ENCODE peak calls at places on chromosomes 11 and 22, in four cellular contexts. One of them, this sample, is unnamed.

GRCh38 chr11:122709042-122709760 is 53.7 kb downstream of the UBASH3B start:
- DNase-seq in H1: no peak
- DNase-seq in HepG2: no peak
- DNase-seq in GM12878: no peak
- DNase-seq in this sample: no peak

GRCh38 chr11:128341280-128341679 is 246.1 kb downstream of the ETS1 start:
- DNase-seq in H1: no peak
- DNase-seq in GM12878: no peak
- DNase-seq in HepG2: no peak
- DNase-seq in this sample: no peak

GRCh38 chr11:112871909-112872511 is 89.2 kb upstream of the NCAM1 start:
- DNase-seq in GM12878: no peak
- DNase-seq in H1: no peak
- DNase-seq in HepG2: no peak
- DNase-seq in this sample: no peak

GRCh38 chr11:103420593-103420992 is 311.4 kb downstream of the DYNC2H1 start:
- DNase-seq in H1: no peak
- DNase-seq in HepG2: no peak
- DNase-seq in GM12878: no peak
- DNase-seq in this sample: no peak

GRCh38 chr11:76667271-76667818 is 3.2 kb downstream of the LRRC32 start:
- DNase-seq in GM12878: no peak
- DNase-seq in HepG2: no peak
- DNase-seq in H1: no peak
- DNase-seq in this sample: no peak

GRCh38 chr22:25027552-25027951 is 75.0 kb downstream of the KIAA1671 start:
- DNase-seq in HepG2: no peak
- DNase-seq in H1: no peak
- DNase-seq in GM12878: no peak
- DNase-seq in this sample: no peak

GRCh38 chr22:28024422-28024888 is 105.4 kb upstream of the PITPNB start:
- DNase-seq in H1: no peak
- DNase-seq in GM12878: no peak
- DNase-seq in HepG2: no peak
- DNase-seq in this sample: no peak

GRCh38 chr11:126175261-126175885 is 36.1 kb downstream of the RPUSD4 start:
- DNase-seq in GM12878: no peak
- DNase-seq in HepG2: no peak
- DNase-seq in H1: no peak
- DNase-seq in this sample: no peak

GRCh38 chr11:77136074-77136473 is 8.0 kb downstream of the MYO7A start:
- DNase-seq in GM12878: no peak
- DNase-seq in HepG2: no peak
- DNase-seq in H1: no peak
- DNase-seq in this sample: no peak

GRCh38 chr11:15602779-15603178 is 488.1 kb downstream of the INSC start:
- DNase-seq in HepG2: no peak
- DNase-seq in GM12878: no peak
- DNase-seq in H1: no peak
- DNase-seq in this sample: no peak

GRCh38 chr11:92259861-92260260 is 35.2 kb downstream of the FAT3 start:
- DNase-seq in HepG2: no peak
- DNase-seq in GM12878: no peak
- DNase-seq in H1: no peak
- DNase-seq in this sample: no peak

GRCh38 chr22:20439928-20440575 is 2.4 kb upstream of the SCARF2 start:
- DNase-seq in GM12878: no peak
- DNase-seq in HepG2: no peak
- DNase-seq in H1: no peak
- DNase-seq in this sample: no peak

GRCh38 chr11:118623291-118623655 is 15.9 kb downstream of the PHLDB1 start:
- DNase-seq in GM12878: no peak
- DNase-seq in HepG2: peak; percentile 46
- DNase-seq in H1: no peak
- DNase-seq in this sample: no peak

GRCh38 chr22:24989541-24989951 is 37.0 kb downstream of the KIAA1671 start:
- DNase-seq in GM12878: no peak
- DNase-seq in H1: no peak
- DNase-seq in HepG2: no peak
- DNase-seq in this sample: no peak

GRCh38 chr11:67280791-67281551 is 8.1 kb upstream of the ANKRD13D start:
- DNase-seq in H1: no peak
- DNase-seq in HepG2: no peak
- DNase-seq in GM12878: no peak
- DNase-seq in this sample: no peak

GRCh38 chr22:22871536-22872278 is 15.9 kb upstream of the IGLL5 start:
- DNase-seq in GM12878: no peak
- DNase-seq in HepG2: no peak
- DNase-seq in H1: no peak
- DNase-seq in this sample: no peak

GRCh38 chr11:24142062-24142461 is 354.8 kb upstream of the LUZP2 start:
- DNase-seq in GM12878: no peak
- DNase-seq in HepG2: no peak
- DNase-seq in H1: no peak
- DNase-seq in this sample: no peak

GRCh38 chr11:116232364-116232801 is 540.4 kb downstream of the BUD13 start:
- DNase-seq in HepG2: no peak
- DNase-seq in GM12878: no peak
- DNase-seq in H1: no peak
- DNase-seq in this sample: no peak

GRCh38 chr11:115581871-115582639 is 77.8 kb upstream of the CADM1 start:
- DNase-seq in HepG2: no peak
- DNase-seq in GM12878: no peak
- DNase-seq in H1: peak; percentile 23
- DNase-seq in this sample: peak; percentile 33

GRCh38 chr11:2271327-2272240 is 1.2 kb upstream of the ASCL2 start:
- DNase-seq in H1: no peak
- DNase-seq in GM12878: no peak
- DNase-seq in HepG2: no peak
- DNase-seq in this sample: no peak

GRCh38 chr11:26710489-26710888 is 11.4 kb downstream of the SLC5A12 start:
- DNase-seq in GM12878: no peak
- DNase-seq in H1: no peak
- DNase-seq in HepG2: no peak
- DNase-seq in this sample: no peak

GRCh38 chr11:116132273-116132978 is 628.2 kb upstream of the CADM1 start:
- DNase-seq in HepG2: no peak
- DNase-seq in GM12878: no peak
- DNase-seq in H1: no peak
- DNase-seq in this sample: no peak

GRCh38 chr11:9260182-9261146 is 4.7 kb downstream of the DENND5A start:
- DNase-seq in H1: no peak
- DNase-seq in HepG2: no peak
- DNase-seq in GM12878: no peak
- DNase-seq in this sample: no peak

GRCh38 chr11:69213315-69213714 is 57.6 kb downstream of the SMIM38 start:
- DNase-seq in HepG2: no peak
- DNase-seq in H1: no peak
- DNase-seq in GM12878: peak; percentile 35
- DNase-seq in this sample: no peak

GRCh38 chr11:32382339-32383049 is 52.8 kb downstream of the WT1 start:
- DNase-seq in GM12878: no peak
- DNase-seq in H1: no peak
- DNase-seq in HepG2: no peak
- DNase-seq in this sample: no peak

GRCh38 chr11:118415739-118416068 is 14.3 kb downstream of the ATP5MG start:
- DNase-seq in H1: no peak
- DNase-seq in HepG2: no peak
- DNase-seq in GM12878: no peak
- DNase-seq in this sample: peak; percentile 88

GRCh38 chr11:126146454-126147192 is 64.8 kb downstream of the RPUSD4 start:
- DNase-seq in H1: no peak
- DNase-seq in HepG2: peak; percentile 84
- DNase-seq in GM12878: no peak
- DNase-seq in this sample: no peak

GRCh38 chr11:62687508-62688396 is 1.6 kb downstream of the LRRN4CL start:
- DNase-seq in H1: no peak
- DNase-seq in GM12878: no peak
- DNase-seq in HepG2: no peak
- DNase-seq in this sample: no peak

GRCh38 chr11:34890812-34891211 is 25.4 kb downstream of the APIP start:
- DNase-seq in H1: no peak
- DNase-seq in GM12878: no peak
- DNase-seq in HepG2: peak; percentile 59
- DNase-seq in this sample: no peak

GRCh38 chr11:92880391-92880790 is 89.1 kb upstream of the MTNR1B start:
- DNase-seq in HepG2: no peak
- DNase-seq in GM12878: no peak
- DNase-seq in H1: no peak
- DNase-seq in this sample: no peak

GRCh38 chr11:119696378-119697157 is 32.4 kb downstream of the NECTIN1 start:
- DNase-seq in GM12878: no peak
- DNase-seq in HepG2: no peak
- DNase-seq in H1: no peak
- DNase-seq in this sample: no peak

GRCh38 chr11:8808226-8808585 is 102.8 kb upstream of the AKIP1 start:
- DNase-seq in HepG2: no peak
- DNase-seq in GM12878: no peak
- DNase-seq in H1: no peak
- DNase-seq in this sample: no peak

GRCh38 chr11:62497132-62497915 is 49.3 kb downstream of the AHNAK start:
- DNase-seq in H1: no peak
- DNase-seq in GM12878: peak; percentile 13
- DNase-seq in HepG2: peak; percentile 86
- DNase-seq in this sample: no peak

GRCh38 chr11:64208796-64209562 is 2.5 kb downstream of the FERMT3 start:
- DNase-seq in GM12878: no peak
- DNase-seq in H1: no peak
- DNase-seq in HepG2: no peak
- DNase-seq in this sample: no peak

GRCh38 chr11:64206457-64207246 is at the start of gene FERMT3:
- DNase-seq in GM12878: peak; percentile 41
- DNase-seq in H1: no peak
- DNase-seq in HepG2: no peak
- DNase-seq in this sample: no peak

GRCh38 chr11:64209563-64209843 is 3.0 kb downstream of the FERMT3 start:
- DNase-seq in GM12878: no peak
- DNase-seq in H1: no peak
- DNase-seq in HepG2: no peak
- DNase-seq in this sample: no peak

GRCh38 chr11:64208086-64208795 is 1.7 kb downstream of the FERMT3 start:
- DNase-seq in GM12878: no peak
- DNase-seq in HepG2: no peak
- DNase-seq in H1: no peak
- DNase-seq in this sample: no peak

DNA sequence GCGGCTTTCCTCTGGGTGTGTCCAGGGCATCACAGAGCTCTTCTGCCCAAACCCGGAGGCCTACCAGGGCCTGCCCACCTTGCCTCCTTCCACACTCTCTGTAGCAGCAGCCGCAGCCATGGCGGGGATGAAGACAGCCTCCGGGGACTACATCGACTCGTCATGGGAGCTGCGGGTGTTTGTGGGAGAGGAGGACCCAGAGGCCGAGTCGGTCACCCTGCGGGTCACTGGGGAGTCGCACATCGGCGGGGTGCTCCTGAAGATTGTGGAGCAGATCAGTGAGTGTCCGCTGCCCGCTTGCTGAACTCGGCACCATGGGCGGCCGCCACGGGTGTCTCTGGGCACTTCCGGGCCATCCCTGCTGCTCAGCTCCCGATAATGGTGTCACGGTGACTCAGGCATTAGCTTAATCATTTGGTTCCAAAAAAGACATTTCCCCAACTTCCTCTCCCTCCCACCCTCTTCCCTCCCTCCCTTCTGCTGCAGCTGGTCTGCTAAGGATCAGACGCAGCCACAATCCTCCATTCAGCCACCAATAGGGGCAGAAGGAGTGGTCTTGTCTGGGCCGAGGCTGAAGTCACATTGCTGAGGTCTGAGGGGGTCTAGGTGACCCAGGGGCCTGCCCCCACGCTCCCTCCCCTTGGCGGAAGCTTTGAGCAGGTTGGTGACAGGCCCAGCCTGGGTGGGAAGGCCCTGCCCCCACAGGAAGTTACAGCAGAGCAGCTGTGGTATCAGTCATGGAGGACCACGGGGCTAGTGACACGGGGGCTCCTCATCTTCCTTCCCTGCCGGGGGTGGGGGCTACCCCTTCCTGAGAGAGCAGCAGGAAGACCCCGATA is 945 bp downstream of the FERMT3 start:
- DNase-seq in HepG2: no peak
- DNase-seq in GM12878: peak; percentile 57
- DNase-seq in H1: no peak
- DNase-seq in this sample: no peak
- H3K4me3 ChIP-seq in HepG2: no peak overlapping the region
- H3K4me3 ChIP-seq in GM12878: peak overlapping the region; percentile 74
- H3K4me3 ChIP-seq in H1: no peak overlapping the region
- H3K4me3 ChIP-seq in this sample: no peak overlapping the region

GRCh38 chr22:46007848-46008261 is 30.9 kb upstream of the WNT7B start:
- DNase-seq in H1: no peak
- DNase-seq in HepG2: no peak
- DNase-seq in GM12878: no peak
- DNase-seq in this sample: no peak
- TF ChIP-seq YY1 in H1: no peak
- TF ChIP-seq YY1 in HepG2: no peak
- TF ChIP-seq YY1 in GM12878: no peak
- TF ChIP-seq YY1 in this sample: no peak

GRCh38 chr11:29280452-29280851 is 736.4 kb downstream of the KCNA4 start:
- DNase-seq in H1: no peak
- DNase-seq in GM12878: no peak
- DNase-seq in HepG2: no peak
- DNase-seq in this sample: no peak
- TF ChIP-seq SUZ12 in H1: no peak
- TF ChIP-seq SUZ12 in GM12878: no peak
- TF ChIP-seq SUZ12 in HepG2: no peak
- TF ChIP-seq SUZ12 in this sample: no peak

DNA sequence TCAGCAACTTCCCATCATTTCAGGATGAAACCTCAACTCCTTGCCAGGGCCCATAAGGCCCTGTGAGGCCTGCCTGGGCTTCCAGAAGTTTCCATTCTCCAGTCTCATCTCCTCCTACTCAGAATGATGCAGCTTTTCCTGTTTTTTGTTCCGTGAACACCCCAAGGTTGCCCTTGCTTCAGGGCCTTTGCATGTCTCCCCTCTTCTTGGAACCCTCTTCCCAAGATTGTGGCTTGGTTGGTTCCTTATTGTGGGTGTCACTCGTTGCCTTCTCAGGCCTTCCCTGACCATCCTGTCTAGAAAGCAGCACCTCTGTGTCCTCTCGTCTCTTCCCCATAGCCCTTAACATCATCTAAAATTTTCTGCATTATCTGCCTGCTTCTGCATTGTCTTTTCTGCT is 23.2 kb upstream of the YWHAH start:
- DNase-seq in H1: no peak
- DNase-seq in HepG2: no peak
- DNase-seq in GM12878: no peak
- DNase-seq in this sample: no peak
- H3K4me3 ChIP-seq in H1: no peak overlapping the region
- H3K4me3 ChIP-seq in HepG2: no peak overlapping the region
- H3K4me3 ChIP-seq in GM12878: no peak overlapping the region
- H3K4me3 ChIP-seq in this sample: no peak overlapping the region

This sample was measured in NT2/D1.